ENCODE peak calls at places on chromosomes 5 and 9, in six cellular contexts. H is ACHN, L is GM23338, K is iPS DF 6.9, Y is A172, J is HEK293T. F is an unnamed sample.

GRCh38 chr9:137365552-137366444 is 57.2 kb downstream of the EXD3 start:
- DNase-seq in Y (no peak), L (no peak), J (no peak), H (no peak), K (no peak), F (no peak)

GRCh38 chr5:168525856-168526255 is 3.2 kb upstream of the FBLL1 start:
- DNase-seq in H (no peak), L (no peak), J (no peak), Y (no peak), K (no peak), F (no peak)

GRCh38 chr5:98909363-98909762 is 19.4 kb downstream of the CHD1 start:
- DNase-seq in L (no peak), J (no peak), H (no peak), Y (no peak), K (no peak), F (no peak)

GRCh38 chr9:94212531-94212930 is 46.6 kb upstream of the ZNF169 start:
- DNase-seq in H (no peak), J (no peak), K (no peak), L (peak), Y (no peak), F (no peak)

GRCh38 chr9:72497476-72498065 is 23.8 kb upstream of the TMC1 start:
- DNase-seq in Y (no peak), K (no peak), L (no peak), H (no peak), J (no peak), F (no peak)

GRCh38 chr9:13444696-13445095 is 165.2 kb upstream of the MPDZ start:
- DNase-seq in L (no peak), H (no peak), Y (no peak), K (no peak), J (no peak), F (no peak)

GRCh38 chr9:37531699-37532098 is 44.5 kb downstream of the FBXO10 start:
- DNase-seq in Y (no peak), L (no peak), J (no peak), H (no peak), K (no peak), F (no peak)

GRCh38 chr5:30103056-30104020 is 1090.1 kb upstream of the CDH6 start:
- DNase-seq in H (no peak), K (no peak), J (no peak), Y (peak), L (no peak), F (no peak)

GRCh38 chr9:82354260-82354659 is 365.7 kb downstream of the SPATA31D1 start:
- DNase-seq in H (no peak), J (no peak), L (no peak), K (no peak), Y (peak), F (peak)

GRCh38 chr5:112228672-112229071 is 190.4 kb downstream of the EPB41L4A start:
- DNase-seq in H (peak), J (no peak), Y (peak), K (no peak), L (peak), F (peak)

GRCh38 chr5:50839472-50839871 is 173.0 kb downstream of the PARP8 start:
- DNase-seq in L (no peak), J (no peak), K (no peak), Y (no peak), H (no peak), F (no peak)

GRCh38 chr5:159337291-159337974 is 7.1 kb upstream of the IL12B start:
- DNase-seq in Y (peak), L (no peak), H (no peak), J (no peak), K (no peak), F (no peak)